ENCODE peak calls at places on chromosomes 12 and 14, in eight cellular contexts. One of them, this sample, is unnamed.

GRCh38 chr14:54758041-54758440 is 144.6 kb downstream of the GCH1 start:
- DNase-seq in HTR-8/SVneo: no peak
- DNase-seq in HEK293T: no peak
- DNase-seq in activated effector memory CD4-positive, alpha-beta T cell treated with Interleukin-2 at 50 U/mL for 16 hours: no peak
- DNase-seq in germinal center: no peak
- DNase-seq in mesendoderm: no peak
- DNase-seq in posterior vena cava: no peak
- DNase-seq in aorta: no peak
- DNase-seq in this sample: no peak

GRCh38 chr12:80241576-80242273 is 142.4 kb downstream of the OTOGL start:
- DNase-seq in germinal center: no peak
- DNase-seq in activated effector memory CD4-positive, alpha-beta T cell treated with Interleukin-2 at 50 U/mL for 16 hours: no peak
- DNase-seq in HTR-8/SVneo: no peak
- DNase-seq in mesendoderm: no peak
- DNase-seq in HEK293T: no peak
- DNase-seq in posterior vena cava: no peak
- DNase-seq in aorta: no peak
- DNase-seq in this sample: no peak

GRCh38 chr12:115963030-115963480 is 314.4 kb downstream of the MED13L start:
- DNase-seq in posterior vena cava: no peak
- DNase-seq in activated effector memory CD4-positive, alpha-beta T cell treated with Interleukin-2 at 50 U/mL for 16 hours: no peak
- DNase-seq in HTR-8/SVneo: peak
- DNase-seq in aorta: no peak
- DNase-seq in HEK293T: no peak
- DNase-seq in mesendoderm: no peak
- DNase-seq in germinal center: no peak
- DNase-seq in this sample: no peak

GRCh38 chr12:65229441-65229840 is 49.0 kb upstream of the MSRB3 start:
- DNase-seq in germinal center: no peak
- DNase-seq in mesendoderm: no peak
- DNase-seq in activated effector memory CD4-positive, alpha-beta T cell treated with Interleukin-2 at 50 U/mL for 16 hours: no peak
- DNase-seq in aorta: no peak
- DNase-seq in HEK293T: no peak
- DNase-seq in posterior vena cava: no peak
- DNase-seq in HTR-8/SVneo: peak
- DNase-seq in this sample: no peak

GRCh38 chr14:53331247-53331646 is 178.1 kb upstream of the DDHD1 start:
- DNase-seq in HTR-8/SVneo: peak
- DNase-seq in activated effector memory CD4-positive, alpha-beta T cell treated with Interleukin-2 at 50 U/mL for 16 hours: no peak
- DNase-seq in mesendoderm: no peak
- DNase-seq in germinal center: no peak
- DNase-seq in HEK293T: no peak
- DNase-seq in aorta: no peak
- DNase-seq in posterior vena cava: no peak
- DNase-seq in this sample: no peak

GRCh38 chr12:120230326-120230973 is 29.5 kb upstream of the RPLP0 start:
- DNase-seq in germinal center: no peak
- DNase-seq in mesendoderm: peak
- DNase-seq in activated effector memory CD4-positive, alpha-beta T cell treated with Interleukin-2 at 50 U/mL for 16 hours: no peak
- DNase-seq in aorta: peak
- DNase-seq in HEK293T: peak
- DNase-seq in HTR-8/SVneo: peak
- DNase-seq in posterior vena cava: peak
- DNase-seq in this sample: no peak

GRCh38 chr14:77865455-77865854 is 65.5 kb downstream of the ADCK1 start:
- DNase-seq in HTR-8/SVneo: no peak
- DNase-seq in activated effector memory CD4-positive, alpha-beta T cell treated with Interleukin-2 at 50 U/mL for 16 hours: no peak
- DNase-seq in aorta: no peak
- DNase-seq in mesendoderm: no peak
- DNase-seq in HEK293T: no peak
- DNase-seq in germinal center: no peak
- DNase-seq in posterior vena cava: no peak
- DNase-seq in this sample: no peak

GRCh38 chr12:87815738-87816137 is 213.5 kb downstream of the C12orf50 start:
- DNase-seq in germinal center: no peak
- DNase-seq in mesendoderm: no peak
- DNase-seq in HTR-8/SVneo: no peak
- DNase-seq in HEK293T: no peak
- DNase-seq in activated effector memory CD4-positive, alpha-beta T cell treated with Interleukin-2 at 50 U/mL for 16 hours: no peak
- DNase-seq in posterior vena cava: no peak
- DNase-seq in aorta: no peak
- DNase-seq in this sample: no peak

GRCh38 chr14:93231129-93231979 is 24.3 kb downstream of the UBR7 start:
- DNase-seq in germinal center: no peak
- DNase-seq in aorta: peak
- DNase-seq in posterior vena cava: no peak
- DNase-seq in activated effector memory CD4-positive, alpha-beta T cell treated with Interleukin-2 at 50 U/mL for 16 hours: no peak
- DNase-seq in mesendoderm: no peak
- DNase-seq in HEK293T: no peak
- DNase-seq in HTR-8/SVneo: no peak
- DNase-seq in this sample: peak

GRCh38 chr12:562634-563033 is 100.6 kb downstream of the NINJ2 start:
- DNase-seq in posterior vena cava: no peak
- DNase-seq in germinal center: no peak
- DNase-seq in HTR-8/SVneo: no peak
- DNase-seq in activated effector memory CD4-positive, alpha-beta T cell treated with Interleukin-2 at 50 U/mL for 16 hours: no peak
- DNase-seq in aorta: no peak
- DNase-seq in HEK293T: no peak
- DNase-seq in mesendoderm: no peak
- DNase-seq in this sample: no peak

GRCh38 chr14:104892517-104893434 is 27.7 kb downstream of the CEP170B start:
- DNase-seq in germinal center: no peak
- DNase-seq in activated effector memory CD4-positive, alpha-beta T cell treated with Interleukin-2 at 50 U/mL for 16 hours: no peak
- DNase-seq in posterior vena cava: peak
- DNase-seq in HTR-8/SVneo: no peak
- DNase-seq in HEK293T: no peak
- DNase-seq in aorta: peak
- DNase-seq in mesendoderm: no peak
- DNase-seq in this sample: no peak

GRCh38 chr12:76508128-76508661 is 51.4 kb downstream of the OSBPL8 start:
- DNase-seq in activated effector memory CD4-positive, alpha-beta T cell treated with Interleukin-2 at 50 U/mL for 16 hours: no peak
- DNase-seq in posterior vena cava: no peak
- DNase-seq in HTR-8/SVneo: no peak
- DNase-seq in HEK293T: no peak
- DNase-seq in germinal center: no peak
- DNase-seq in aorta: no peak
- DNase-seq in mesendoderm: no peak
- DNase-seq in this sample: no peak

GRCh38 chr14:20632831-20633771 is 8.4 kb downstream of the OR6S1 start:
- DNase-seq in germinal center: peak
- DNase-seq in HTR-8/SVneo: no peak
- DNase-seq in activated effector memory CD4-positive, alpha-beta T cell treated with Interleukin-2 at 50 U/mL for 16 hours: no peak
- DNase-seq in aorta: no peak
- DNase-seq in HEK293T: peak
- DNase-seq in posterior vena cava: peak
- DNase-seq in mesendoderm: peak
- DNase-seq in this sample: peak

GRCh38 chr12:69688021-69688420 is 11.1 kb downstream of the BEST3 start:
- DNase-seq in posterior vena cava: no peak
- DNase-seq in HTR-8/SVneo: no peak
- DNase-seq in aorta: no peak
- DNase-seq in activated effector memory CD4-positive, alpha-beta T cell treated with Interleukin-2 at 50 U/mL for 16 hours: no peak
- DNase-seq in HEK293T: no peak
- DNase-seq in mesendoderm: peak
- DNase-seq in germinal center: no peak
- DNase-seq in this sample: no peak

GRCh38 chr12:130742112-130742511 is 26.0 kb upstream of the RIMBP2 start:
- DNase-seq in mesendoderm: no peak
- DNase-seq in HEK293T: no peak
- DNase-seq in HTR-8/SVneo: no peak
- DNase-seq in activated effector memory CD4-positive, alpha-beta T cell treated with Interleukin-2 at 50 U/mL for 16 hours: no peak
- DNase-seq in germinal center: no peak
- DNase-seq in aorta: no peak
- DNase-seq in posterior vena cava: no peak
- DNase-seq in this sample: no peak

GRCh38 chr12:122888232-122888752 is 7.6 kb downstream of the VPS37B start:
- DNase-seq in HEK293T: no peak
- DNase-seq in activated effector memory CD4-positive, alpha-beta T cell treated with Interleukin-2 at 50 U/mL for 16 hours: no peak
- DNase-seq in germinal center: no peak
- DNase-seq in mesendoderm: peak
- DNase-seq in HTR-8/SVneo: no peak
- DNase-seq in posterior vena cava: no peak
- DNase-seq in aorta: no peak
- DNase-seq in this sample: peak

GRCh38 chr14:76486251-76486743 is 110.4 kb downstream of the ESRRB start:
- DNase-seq in activated effector memory CD4-positive, alpha-beta T cell treated with Interleukin-2 at 50 U/mL for 16 hours: no peak
- DNase-seq in HEK293T: peak
- DNase-seq in posterior vena cava: peak
- DNase-seq in aorta: no peak
- DNase-seq in germinal center: no peak
- DNase-seq in mesendoderm: no peak
- DNase-seq in HTR-8/SVneo: no peak
- DNase-seq in this sample: peak

GRCh38 chr12:15346488-15346887 is 24.2 kb downstream of the PTPRO start:
- DNase-seq in aorta: no peak
- DNase-seq in activated effector memory CD4-positive, alpha-beta T cell treated with Interleukin-2 at 50 U/mL for 16 hours: no peak
- DNase-seq in HEK293T: no peak
- DNase-seq in posterior vena cava: no peak
- DNase-seq in mesendoderm: no peak
- DNase-seq in germinal center: no peak
- DNase-seq in HTR-8/SVneo: no peak
- DNase-seq in this sample: no peak

GRCh38 chr12:106739815-106740552 is 34.5 kb upstream of the RIC8B start:
- DNase-seq in germinal center: no peak
- DNase-seq in mesendoderm: peak
- DNase-seq in HTR-8/SVneo: peak
- DNase-seq in activated effector memory CD4-positive, alpha-beta T cell treated with Interleukin-2 at 50 U/mL for 16 hours: no peak
- DNase-seq in posterior vena cava: no peak
- DNase-seq in aorta: no peak
- DNase-seq in HEK293T: no peak
- DNase-seq in this sample: no peak

GRCh38 chr12:124740691-124741137 is 123.0 kb downstream of the SCARB1 start:
- DNase-seq in activated effector memory CD4-positive, alpha-beta T cell treated with Interleukin-2 at 50 U/mL for 16 hours: no peak
- DNase-seq in HTR-8/SVneo: peak
- DNase-seq in mesendoderm: peak
- DNase-seq in posterior vena cava: no peak
- DNase-seq in germinal center: no peak
- DNase-seq in aorta: peak
- DNase-seq in HEK293T: no peak
- DNase-seq in this sample: no peak

GRCh38 chr12:124466200-124467128 is 100.9 kb downstream of the NCOR2 start:
- DNase-seq in aorta: peak
- DNase-seq in germinal center: peak
- DNase-seq in activated effector memory CD4-positive, alpha-beta T cell treated with Interleukin-2 at 50 U/mL for 16 hours: peak
- DNase-seq in mesendoderm: no peak
- DNase-seq in HEK293T: no peak
- DNase-seq in HTR-8/SVneo: peak
- DNase-seq in posterior vena cava: peak
- DNase-seq in this sample: no peak

GRCh38 chr12:95004610-95005009 is 1.1 kb upstream of the NDUFA12 start:
- DNase-seq in mesendoderm: no peak
- DNase-seq in germinal center: no peak
- DNase-seq in posterior vena cava: no peak
- DNase-seq in activated effector memory CD4-positive, alpha-beta T cell treated with Interleukin-2 at 50 U/mL for 16 hours: no peak
- DNase-seq in aorta: no peak
- DNase-seq in HTR-8/SVneo: no peak
- DNase-seq in HEK293T: no peak
- DNase-seq in this sample: no peak

GRCh38 chr12:121314441-121314840 is 17.9 kb upstream of the CAMKK2 start:
- DNase-seq in HEK293T: no peak
- DNase-seq in aorta: no peak
- DNase-seq in germinal center: no peak
- DNase-seq in HTR-8/SVneo: no peak
- DNase-seq in posterior vena cava: peak
- DNase-seq in mesendoderm: no peak
- DNase-seq in activated effector memory CD4-positive, alpha-beta T cell treated with Interleukin-2 at 50 U/mL for 16 hours: no peak
- DNase-seq in this sample: no peak

GRCh38 chr12:30928356-30929264 is 2.1 kb downstream of the TSPAN11 start:
- DNase-seq in germinal center: no peak
- DNase-seq in HTR-8/SVneo: no peak
- DNase-seq in HEK293T: no peak
- DNase-seq in mesendoderm: no peak
- DNase-seq in activated effector memory CD4-positive, alpha-beta T cell treated with Interleukin-2 at 50 U/mL for 16 hours: no peak
- DNase-seq in posterior vena cava: no peak
- DNase-seq in aorta: no peak
- DNase-seq in this sample: no peak

GRCh38 chr14:102255401-102256190 is 49.4 kb downstream of the MOK start:
- DNase-seq in mesendoderm: no peak
- DNase-seq in germinal center: no peak
- DNase-seq in posterior vena cava: no peak
- DNase-seq in aorta: no peak
- DNase-seq in HEK293T: no peak
- DNase-seq in activated effector memory CD4-positive, alpha-beta T cell treated with Interleukin-2 at 50 U/mL for 16 hours: no peak
- DNase-seq in HTR-8/SVneo: no peak
- DNase-seq in this sample: no peak

GRCh38 chr14:72739446-72740405 is 154.2 kb downstream of the DPF3 start:
- DNase-seq in posterior vena cava: no peak
- DNase-seq in mesendoderm: no peak
- DNase-seq in activated effector memory CD4-positive, alpha-beta T cell treated with Interleukin-2 at 50 U/mL for 16 hours: no peak
- DNase-seq in aorta: no peak
- DNase-seq in HEK293T: no peak
- DNase-seq in germinal center: no peak
- DNase-seq in HTR-8/SVneo: no peak
- DNase-seq in this sample: no peak

GRCh38 chr12:25694072-25694471 is 141.0 kb upstream of the LMNTD1 start:
- DNase-seq in germinal center: no peak
- DNase-seq in HTR-8/SVneo: peak
- DNase-seq in mesendoderm: no peak
- DNase-seq in activated effector memory CD4-positive, alpha-beta T cell treated with Interleukin-2 at 50 U/mL for 16 hours: no peak
- DNase-seq in posterior vena cava: no peak
- DNase-seq in HEK293T: no peak
- DNase-seq in aorta: no peak
- DNase-seq in this sample: no peak

GRCh38 chr14:22556021-22556989 is 32.7 kb downstream of the DAD1 start:
- DNase-seq in HEK293T: no peak
- DNase-seq in aorta: peak
- DNase-seq in mesendoderm: no peak
- DNase-seq in activated effector memory CD4-positive, alpha-beta T cell treated with Interleukin-2 at 50 U/mL for 16 hours: peak
- DNase-seq in posterior vena cava: peak
- DNase-seq in HTR-8/SVneo: peak
- DNase-seq in germinal center: peak
- DNase-seq in this sample: no peak

GRCh38 chr12:49201595-49202295 is 12.9 kb upstream of the TUBA1A start:
- DNase-seq in mesendoderm: peak
- DNase-seq in HEK293T: no peak
- DNase-seq in activated effector memory CD4-positive, alpha-beta T cell treated with Interleukin-2 at 50 U/mL for 16 hours: no peak
- DNase-seq in posterior vena cava: no peak
- DNase-seq in germinal center: no peak
- DNase-seq in HTR-8/SVneo: no peak
- DNase-seq in aorta: no peak
- DNase-seq in this sample: peak